ENCODE peak calls at places on chromosome 12, in four cellular contexts. One of them, this sample, is unnamed.

GRCh38 chr12:106248849-106249371 is 1.1 kb upstream of the CKAP4 start:
- DNase-seq in fibroblast of lung: peak; percentile 34
- DNase-seq in IMR-90: peak; percentile 68
- DNase-seq in choroid plexus epithelial cell: peak; percentile 54
- DNase-seq in this sample: peak; percentile 75

GRCh38 chr12:106588771-106589170 is 6.0 kb downstream of the RFX4 start:
- DNase-seq in fibroblast of lung: no peak
- DNase-seq in IMR-90: no peak
- DNase-seq in choroid plexus epithelial cell: no peak
- DNase-seq in this sample: no peak

GRCh38 chr12:28908646-28909045 is 240.4 kb upstream of the FAR2 start:
- DNase-seq in choroid plexus epithelial cell: no peak
- DNase-seq in IMR-90: peak; percentile 23
- DNase-seq in fibroblast of lung: no peak
- DNase-seq in this sample: no peak

GRCh38 chr12:13071305-13072280 is 27.4 kb downstream of the FAM234B start:
- DNase-seq in fibroblast of lung: no peak
- DNase-seq in choroid plexus epithelial cell: no peak
- DNase-seq in IMR-90: no peak
- DNase-seq in this sample: no peak

GRCh38 chr12:27709932-27710591 is 570 bp upstream of the MRPS35 start:
- DNase-seq in choroid plexus epithelial cell: peak; percentile 70
- DNase-seq in IMR-90: peak; percentile 61
- DNase-seq in fibroblast of lung: peak; percentile 78
- DNase-seq in this sample: peak; percentile 68

GRCh38 chr12:79055926-79056674 is 191.5 kb downstream of the SYT1 start:
- DNase-seq in IMR-90: peak; percentile 92
- DNase-seq in fibroblast of lung: peak; percentile 63
- DNase-seq in choroid plexus epithelial cell: peak; percentile 71
- DNase-seq in this sample: peak; percentile 70

GRCh38 chr12:19575307-19576243 is 136.3 kb downstream of the AEBP2 start:
- DNase-seq in fibroblast of lung: peak; percentile 60
- DNase-seq in IMR-90: peak; percentile 74
- DNase-seq in choroid plexus epithelial cell: peak; percentile 45
- DNase-seq in this sample: peak; percentile 60

GRCh38 chr12:13390381-13390856 is 193.9 kb downstream of the EMP1 start:
- DNase-seq in fibroblast of lung: peak; percentile 61
- DNase-seq in IMR-90: peak; percentile 1
- DNase-seq in choroid plexus epithelial cell: peak; percentile 5
- DNase-seq in this sample: peak; percentile 83

GRCh38 chr12:68454855-68455254 is 122.7 kb upstream of the MDM1 start:
- DNase-seq in choroid plexus epithelial cell: no peak
- DNase-seq in IMR-90: no peak
- DNase-seq in fibroblast of lung: no peak
- DNase-seq in this sample: no peak

GRCh38 chr12:31728289-31728916 is 418 bp downstream of the AMN1 start:
- DNase-seq in IMR-90: no peak
- DNase-seq in choroid plexus epithelial cell: no peak
- DNase-seq in fibroblast of lung: no peak
- DNase-seq in this sample: peak; percentile 29

GRCh38 chr12:70487440-70487839 is 121.3 kb downstream of the KCNMB4 start:
- DNase-seq in fibroblast of lung: no peak
- DNase-seq in choroid plexus epithelial cell: no peak
- DNase-seq in IMR-90: no peak
- DNase-seq in this sample: no peak

GRCh38 chr12:65465766-65466547 is 187.5 kb downstream of the MSRB3 start:
- DNase-seq in fibroblast of lung: no peak
- DNase-seq in choroid plexus epithelial cell: no peak
- DNase-seq in IMR-90: no peak
- DNase-seq in this sample: no peak

GRCh38 chr12:459430-460258 is at the start of gene B4GALNT3:
- DNase-seq in IMR-90: no peak
- DNase-seq in fibroblast of lung: no peak
- DNase-seq in choroid plexus epithelial cell: no peak
- DNase-seq in this sample: peak; percentile 12

GRCh38 chr12:14860490-14860889 is 17.2 kb upstream of the ART4 start:
- DNase-seq in choroid plexus epithelial cell: no peak
- DNase-seq in IMR-90: no peak
- DNase-seq in fibroblast of lung: no peak
- DNase-seq in this sample: no peak

GRCh38 chr12:118360785-118361404 is 11.8 kb downstream of the TAOK3 start:
- DNase-seq in fibroblast of lung: peak; percentile 77
- DNase-seq in choroid plexus epithelial cell: peak; percentile 64
- DNase-seq in IMR-90: peak; percentile 80
- DNase-seq in this sample: peak; percentile 81

GRCh38 chr12:119693006-119693405 is 25.1 kb downstream of the PRKAB1 start:
- DNase-seq in IMR-90: peak; percentile 90
- DNase-seq in choroid plexus epithelial cell: no peak
- DNase-seq in fibroblast of lung: peak; percentile 95
- DNase-seq in this sample: peak; percentile 97

DNA sequence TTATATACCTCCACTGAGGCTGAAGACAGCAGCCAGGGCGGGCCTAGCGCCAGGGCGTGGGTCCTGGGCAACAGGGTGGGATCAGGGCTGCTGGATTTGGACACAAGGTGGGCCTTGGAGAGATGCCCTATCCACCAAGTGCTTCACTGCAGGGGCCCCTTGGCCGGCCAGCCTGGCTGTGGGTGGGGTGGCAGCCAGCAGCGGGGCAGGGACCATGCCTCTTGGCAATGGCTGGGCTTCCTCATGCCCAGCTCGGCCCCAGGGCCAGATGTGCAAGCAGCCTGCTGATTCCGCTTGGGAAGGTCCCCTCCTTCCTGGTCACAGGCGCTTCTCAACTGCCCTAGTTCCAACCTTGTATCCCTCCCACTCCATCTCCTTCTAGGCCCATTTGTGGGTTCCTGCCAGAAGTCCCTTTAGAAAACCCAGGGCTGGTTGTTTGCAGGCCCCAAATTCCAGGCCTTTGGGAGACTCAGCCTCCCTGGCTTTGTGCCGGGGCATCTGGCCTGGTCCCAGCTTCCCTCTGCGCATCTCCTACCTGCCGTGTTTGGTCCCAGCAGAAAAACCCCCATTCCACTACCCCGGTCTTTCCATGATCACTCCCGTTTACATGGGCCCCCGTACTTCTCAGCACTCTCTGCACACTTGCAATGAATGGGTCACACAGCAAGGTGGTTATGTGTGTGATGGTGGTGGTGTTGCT is 15.1 kb downstream of the KMT5A start:
- DNase-seq in choroid plexus epithelial cell: no peak
- DNase-seq in IMR-90: no peak
- DNase-seq in fibroblast of lung: no peak
- DNase-seq in this sample: no peak
- H3K4me3 ChIP-seq in choroid plexus epithelial cell: no peak overlapping the region
- H3K4me3 ChIP-seq in IMR-90: no peak overlapping the region
- H3K4me3 ChIP-seq in fibroblast of lung: no peak overlapping the region
- H3K4me3 ChIP-seq in this sample: no peak overlapping the region

DNA sequence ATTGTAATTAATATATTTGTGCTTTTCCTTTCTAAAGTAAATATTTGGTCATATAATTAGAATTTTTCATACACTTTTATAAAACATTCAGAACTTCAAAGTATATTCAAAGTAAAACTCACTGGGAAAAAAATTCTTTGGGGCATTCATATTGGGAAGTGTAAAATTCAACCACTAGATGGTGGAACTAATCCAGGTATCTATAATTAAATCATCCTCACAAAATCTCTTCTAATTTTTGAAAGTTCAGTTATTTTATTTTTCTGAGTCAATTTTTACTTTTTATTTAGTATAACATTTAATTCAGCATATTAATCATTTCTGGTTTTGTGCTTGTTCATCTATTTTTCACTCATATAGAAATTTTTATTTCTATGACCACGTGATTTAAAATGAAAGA is 81.0 kb downstream of the NTS start:
- DNase-seq in IMR-90: no peak
- DNase-seq in choroid plexus epithelial cell: peak; percentile 41
- DNase-seq in fibroblast of lung: peak; percentile 42
- DNase-seq in this sample: peak; percentile 4
- TF ChIP-seq CTCF in IMR-90: peak; percentile 38
- TF ChIP-seq CTCF in choroid plexus epithelial cell: peak; percentile 46
- TF ChIP-seq CTCF in fibroblast of lung: peak; percentile 10
- TF ChIP-seq CTCF in this sample: peak; percentile 15

GRCh38 chr12:54565658-54566552 is 16.5 kb downstream of the PDE1B start:
- DNase-seq in IMR-90: no peak
- DNase-seq in choroid plexus epithelial cell: no peak
- DNase-seq in fibroblast of lung: no peak
- DNase-seq in this sample: no peak
- H3K4me3 ChIP-seq in IMR-90: no peak overlapping the region
- H3K4me3 ChIP-seq in choroid plexus epithelial cell: no peak overlapping the region
- H3K4me3 ChIP-seq in fibroblast of lung: no peak overlapping the region
- H3K4me3 ChIP-seq in this sample: no peak overlapping the region

GRCh38 chr12:88638388-88638787 is 58.1 kb upstream of the KITLG start:
- DNase-seq in choroid plexus epithelial cell: peak; percentile 29
- DNase-seq in fibroblast of lung: peak; percentile 31
- DNase-seq in IMR-90: peak; percentile 26
- DNase-seq in this sample: no peak

GRCh38 chr12:88634008-88634407 is 53.7 kb upstream of the KITLG start:
- DNase-seq in IMR-90: no peak
- DNase-seq in choroid plexus epithelial cell: no peak
- DNase-seq in fibroblast of lung: no peak
- DNase-seq in this sample: no peak

GRCh38 chr12:88628856-88629509 is 48.7 kb upstream of the KITLG start:
- DNase-seq in IMR-90: peak; percentile 22
- DNase-seq in choroid plexus epithelial cell: no peak
- DNase-seq in fibroblast of lung: no peak
- DNase-seq in this sample: peak; percentile 44

GRCh38 chr12:88638956-88639355 is 58.7 kb upstream of the KITLG start:
- DNase-seq in choroid plexus epithelial cell: peak; percentile 68
- DNase-seq in IMR-90: peak; percentile 50
- DNase-seq in fibroblast of lung: peak; percentile 69
- DNase-seq in this sample: peak; percentile 61

DNA sequence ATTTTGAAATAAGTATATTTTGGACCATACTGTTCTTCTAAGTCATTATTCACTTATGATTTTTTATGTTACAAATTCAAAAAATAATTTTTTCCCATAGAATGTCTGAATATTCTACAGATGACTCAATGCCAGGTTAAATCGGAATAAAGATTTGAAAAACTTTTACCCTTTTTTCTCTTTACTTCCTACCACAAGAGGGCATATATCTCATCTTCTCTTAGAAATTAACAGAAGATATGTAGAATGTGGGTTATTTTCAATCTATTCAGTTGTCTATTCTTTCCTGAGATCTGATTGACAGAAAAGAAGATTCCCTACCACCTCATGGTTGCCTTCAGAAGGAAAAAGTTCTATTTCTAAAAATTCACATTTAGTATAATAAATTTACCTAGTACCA is 53.0 kb upstream of the KITLG start:
- DNase-seq in choroid plexus epithelial cell: peak; percentile 40
- DNase-seq in IMR-90: peak; percentile 18
- DNase-seq in fibroblast of lung: no peak
- DNase-seq in this sample: peak; percentile 33
- TF ChIP-seq CTCF in choroid plexus epithelial cell: peak; percentile 48
- TF ChIP-seq CTCF in IMR-90: peak; percentile 49
- TF ChIP-seq CTCF in fibroblast of lung: no peak
- TF ChIP-seq CTCF in this sample: peak; percentile 30

GRCh38 chr12:1845886-1846285 is 25.5 kb downstream of the LRTM2 start:
- DNase-seq in fibroblast of lung: no peak
- DNase-seq in choroid plexus epithelial cell: no peak
- DNase-seq in IMR-90: no peak
- DNase-seq in this sample: no peak
- H3K4me3 ChIP-seq in fibroblast of lung: no peak overlapping the region
- H3K4me3 ChIP-seq in choroid plexus epithelial cell: no peak overlapping the region
- H3K4me3 ChIP-seq in IMR-90: no peak overlapping the region
- H3K4me3 ChIP-seq in this sample: no peak overlapping the region

GRCh38 chr12:91370086-91370868 is 187.7 kb upstream of the DCN start:
- DNase-seq in choroid plexus epithelial cell: no peak
- DNase-seq in fibroblast of lung: no peak
- DNase-seq in IMR-90: no peak
- DNase-seq in this sample: no peak

GRCh38 chr12:91361864-91362263 is 179.2 kb upstream of the DCN start:
- DNase-seq in choroid plexus epithelial cell: peak; percentile 75
- DNase-seq in IMR-90: peak; percentile 60
- DNase-seq in fibroblast of lung: peak; percentile 76
- DNase-seq in this sample: peak; percentile 66

GRCh38 chr12:91373086-91373485 is 190.5 kb upstream of the DCN start:
- DNase-seq in choroid plexus epithelial cell: no peak
- DNase-seq in fibroblast of lung: no peak
- DNase-seq in IMR-90: no peak
- DNase-seq in this sample: no peak

GRCh38 chr12:91364591-91365184 is 182.1 kb upstream of the DCN start:
- DNase-seq in choroid plexus epithelial cell: no peak
- DNase-seq in fibroblast of lung: no peak
- DNase-seq in IMR-90: no peak
- DNase-seq in this sample: peak; percentile 28

GRCh38 chr12:91367234-91367849 is 184.7 kb upstream of the DCN start:
- DNase-seq in choroid plexus epithelial cell: peak; percentile 49
- DNase-seq in fibroblast of lung: peak; percentile 46
- DNase-seq in IMR-90: peak; percentile 18
- DNase-seq in this sample: peak; percentile 37
- TF ChIP-seq CTCF in choroid plexus epithelial cell: peak; percentile 58
- TF ChIP-seq CTCF in fibroblast of lung: peak; percentile 61
- TF ChIP-seq CTCF in IMR-90: peak; percentile 60
- TF ChIP-seq CTCF in this sample: peak; percentile 59

DNA sequence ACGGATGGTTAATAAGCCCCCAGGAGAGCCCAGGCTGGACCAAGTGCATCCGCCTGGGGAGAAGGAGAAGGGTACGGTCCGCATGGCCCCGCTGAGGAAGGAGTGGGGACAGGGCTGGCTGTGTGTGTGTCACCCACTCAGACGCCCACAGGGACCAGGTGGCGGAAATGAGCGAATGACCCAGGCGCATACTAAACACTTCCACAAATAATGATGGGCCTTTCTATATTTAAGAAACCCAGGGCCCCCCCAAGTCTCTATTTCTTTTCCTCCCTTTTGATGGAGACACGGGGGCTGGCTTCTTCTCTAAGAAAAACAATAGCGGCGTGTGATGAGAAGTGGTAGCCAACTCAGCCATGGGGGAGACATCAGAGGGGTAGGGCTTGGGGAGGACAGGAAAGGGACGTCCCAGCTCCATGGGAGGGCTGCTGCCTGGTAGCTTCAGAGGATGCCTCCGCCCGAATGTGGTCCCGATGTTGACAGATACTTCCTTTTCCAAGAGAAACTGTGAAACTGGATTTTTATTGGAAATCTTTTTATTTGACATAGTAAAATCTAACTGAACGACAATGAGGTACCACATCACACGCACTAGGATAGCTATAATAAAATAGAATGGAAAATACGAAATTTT is 6.3 kb upstream of the MAP1LC3B2 start:
- DNase-seq in choroid plexus epithelial cell: no peak
- DNase-seq in fibroblast of lung: no peak
- DNase-seq in IMR-90: no peak
- DNase-seq in this sample: no peak
- H3K4me3 ChIP-seq in choroid plexus epithelial cell: no peak overlapping the region
- H3K4me3 ChIP-seq in fibroblast of lung: no peak overlapping the region
- H3K4me3 ChIP-seq in IMR-90: no peak overlapping the region
- H3K4me3 ChIP-seq in this sample: no peak overlapping the region

GRCh38 chr12:122086088-122086487 is 7.5 kb downstream of the MLXIP start:
- DNase-seq in choroid plexus epithelial cell: no peak
- DNase-seq in IMR-90: no peak
- DNase-seq in fibroblast of lung: no peak
- DNase-seq in this sample: no peak
- TF ChIP-seq CTCF in choroid plexus epithelial cell: no peak
- TF ChIP-seq CTCF in IMR-90: no peak
- TF ChIP-seq CTCF in fibroblast of lung: no peak
- TF ChIP-seq CTCF in this sample: no peak

GRCh38 chr12:94872007-94872653 is 131.4 kb downstream of the NDUFA12 start:
- DNase-seq in choroid plexus epithelial cell: no peak
- DNase-seq in IMR-90: no peak
- DNase-seq in fibroblast of lung: no peak
- DNase-seq in this sample: no peak
- H3K4me3 ChIP-seq in choroid plexus epithelial cell: no peak overlapping the region
- H3K4me3 ChIP-seq in IMR-90: no peak overlapping the region
- H3K4me3 ChIP-seq in fibroblast of lung: no peak overlapping the region
- H3K4me3 ChIP-seq in this sample: no peak overlapping the region